ENCODE peak calls at places on chromosomes 5 and 9, in nine cellular contexts. One of them, this sample, is unnamed. For H3K4me1, the result is how much of the 10 kb centered on the place peaks cover.

GRCh38 chr9:5562806-5563416 is 52.6 kb downstream of the PDCD1LG2 start:
- DNase-seq in sigmoid colon: no peak
- DNase-seq in neuronal stem cell: no peak
- DNase-seq in psoas muscle: no peak
- DNase-seq in lower lobe of right lung: no peak
- DNase-seq in tibial artery: no peak
- DNase-seq in heart right ventricle: no peak
- DNase-seq in GM23338: no peak
- DNase-seq in neural progenitor cell: no peak
- DNase-seq in this sample: peak

GRCh38 chr5:172283020-172283861 is at the start of gene UBTD2:
- DNase-seq in sigmoid colon: peak
- DNase-seq in neuronal stem cell: peak
- DNase-seq in psoas muscle: peak
- DNase-seq in lower lobe of right lung: peak
- DNase-seq in tibial artery: peak
- DNase-seq in heart right ventricle: peak
- DNase-seq in GM23338: peak
- DNase-seq in neural progenitor cell: peak
- DNase-seq in this sample: peak

GRCh38 chr9:97803167-97804058 is 49.6 kb upstream of the FOXE1 start:
- DNase-seq in sigmoid colon: peak
- DNase-seq in neuronal stem cell: peak
- DNase-seq in psoas muscle: peak
- DNase-seq in lower lobe of right lung: peak
- DNase-seq in tibial artery: peak
- DNase-seq in heart right ventricle: peak
- DNase-seq in GM23338: peak
- DNase-seq in neural progenitor cell: peak
- DNase-seq in this sample: peak

GRCh38 chr9:88828492-88828974 is 162.7 kb upstream of the S1PR3 start:
- DNase-seq in sigmoid colon: no peak
- DNase-seq in neuronal stem cell: no peak
- DNase-seq in psoas muscle: no peak
- DNase-seq in lower lobe of right lung: no peak
- DNase-seq in tibial artery: no peak
- DNase-seq in heart right ventricle: no peak
- DNase-seq in GM23338: no peak
- DNase-seq in neural progenitor cell: no peak
- DNase-seq in this sample: peak

GRCh38 chr5:113693205-113693553 is 179.7 kb downstream of the YTHDC2 start:
- DNase-seq in sigmoid colon: no peak
- DNase-seq in neuronal stem cell: peak
- DNase-seq in psoas muscle: no peak
- DNase-seq in lower lobe of right lung: no peak
- DNase-seq in tibial artery: no peak
- DNase-seq in heart right ventricle: peak
- DNase-seq in GM23338: peak
- DNase-seq in neural progenitor cell: peak
- DNase-seq in this sample: no peak

GRCh38 chr5:108046955-108047670 is 334.8 kb downstream of the FBXL17 start:
- DNase-seq in sigmoid colon: no peak
- DNase-seq in neuronal stem cell: no peak
- DNase-seq in psoas muscle: no peak
- DNase-seq in lower lobe of right lung: no peak
- DNase-seq in tibial artery: no peak
- DNase-seq in heart right ventricle: no peak
- DNase-seq in GM23338: peak
- DNase-seq in neural progenitor cell: peak
- DNase-seq in this sample: no peak

GRCh38 chr5:132813599-132814440 is 718 bp downstream of the SOWAHA start:
- DNase-seq in sigmoid colon: peak
- DNase-seq in neuronal stem cell: no peak
- DNase-seq in psoas muscle: no peak
- DNase-seq in lower lobe of right lung: no peak
- DNase-seq in tibial artery: no peak
- DNase-seq in heart right ventricle: peak
- DNase-seq in GM23338: peak
- DNase-seq in neural progenitor cell: peak
- DNase-seq in this sample: no peak

GRCh38 chr5:5294429-5294828 is 128.0 kb upstream of the ICE1 start:
- DNase-seq in sigmoid colon: no peak
- DNase-seq in neuronal stem cell: no peak
- DNase-seq in psoas muscle: no peak
- DNase-seq in lower lobe of right lung: no peak
- DNase-seq in tibial artery: no peak
- DNase-seq in heart right ventricle: no peak
- DNase-seq in GM23338: no peak
- DNase-seq in neural progenitor cell: no peak
- DNase-seq in this sample: no peak

GRCh38 chr5:145988993-145989392 is 52.6 kb downstream of the SH3RF2 start:
- DNase-seq in sigmoid colon: no peak
- DNase-seq in neuronal stem cell: no peak
- DNase-seq in psoas muscle: no peak
- DNase-seq in lower lobe of right lung: no peak
- DNase-seq in tibial artery: no peak
- DNase-seq in heart right ventricle: no peak
- DNase-seq in GM23338: no peak
- DNase-seq in neural progenitor cell: no peak
- DNase-seq in this sample: no peak

GRCh38 chr5:145989428-145989827 is 53.0 kb downstream of the SH3RF2 start:
- DNase-seq in sigmoid colon: no peak
- DNase-seq in neuronal stem cell: no peak
- DNase-seq in psoas muscle: no peak
- DNase-seq in lower lobe of right lung: no peak
- DNase-seq in tibial artery: no peak
- DNase-seq in heart right ventricle: no peak
- DNase-seq in GM23338: no peak
- DNase-seq in neural progenitor cell: no peak
- DNase-seq in this sample: peak

GRCh38 chr5:145990077-145990653 is 53.8 kb downstream of the SH3RF2 start:
- DNase-seq in sigmoid colon: no peak
- DNase-seq in neuronal stem cell: no peak
- DNase-seq in psoas muscle: no peak
- DNase-seq in lower lobe of right lung: no peak
- DNase-seq in tibial artery: no peak
- DNase-seq in heart right ventricle: no peak
- DNase-seq in GM23338: no peak
- DNase-seq in neural progenitor cell: no peak
- DNase-seq in this sample: no peak

GRCh38 chr5:145987871-145988270 is 51.5 kb downstream of the SH3RF2 start:
- DNase-seq in sigmoid colon: no peak
- DNase-seq in neuronal stem cell: no peak
- DNase-seq in psoas muscle: no peak
- DNase-seq in lower lobe of right lung: no peak
- DNase-seq in tibial artery: no peak
- DNase-seq in heart right ventricle: no peak
- DNase-seq in GM23338: no peak
- DNase-seq in neural progenitor cell: no peak
- DNase-seq in this sample: no peak

GRCh38 chr5:145991044-145991575 is 54.7 kb downstream of the SH3RF2 start:
- DNase-seq in sigmoid colon: no peak
- DNase-seq in neuronal stem cell: no peak
- DNase-seq in psoas muscle: no peak
- DNase-seq in lower lobe of right lung: no peak
- DNase-seq in tibial artery: no peak
- DNase-seq in heart right ventricle: no peak
- DNase-seq in GM23338: no peak
- DNase-seq in neural progenitor cell: no peak
- DNase-seq in this sample: peak
- H3K27ac ChIP-seq in sigmoid colon: no peak
- H3K27ac ChIP-seq in neuronal stem cell: no peak
- H3K27ac ChIP-seq in psoas muscle: no peak
- H3K27ac ChIP-seq in lower lobe of right lung: no peak
- H3K27ac ChIP-seq in tibial artery: no peak
- H3K27ac ChIP-seq in heart right ventricle: no peak
- H3K27ac ChIP-seq in GM23338: no peak
- H3K27ac ChIP-seq in neural progenitor cell: no peak
- H3K27ac ChIP-seq in this sample: no peak

GRCh38 chr9:106888992-106889631 is 26.1 kb downstream of the ZNF462 start:
- DNase-seq in sigmoid colon: no peak
- DNase-seq in neuronal stem cell: no peak
- DNase-seq in psoas muscle: no peak
- DNase-seq in lower lobe of right lung: no peak
- DNase-seq in tibial artery: no peak
- DNase-seq in heart right ventricle: no peak
- DNase-seq in GM23338: peak
- DNase-seq in neural progenitor cell: no peak
- DNase-seq in this sample: no peak
- H3K4me1 ChIP-seq in sigmoid colon: half or more
- H3K4me1 ChIP-seq in neuronal stem cell: under half
- H3K4me1 ChIP-seq in psoas muscle: half or more
- H3K4me1 ChIP-seq in lower lobe of right lung: under half
- H3K4me1 ChIP-seq in tibial artery: under half
- H3K4me1 ChIP-seq in heart right ventricle: half or more
- H3K4me1 ChIP-seq in GM23338: half or more
- H3K4me1 ChIP-seq in neural progenitor cell: half or more
- H3K4me1 ChIP-seq in this sample: under half

GRCh38 chr5:3104446-3105047 is 353.1 kb upstream of the IRX2 start:
- DNase-seq in sigmoid colon: no peak
- DNase-seq in neuronal stem cell: peak
- DNase-seq in psoas muscle: no peak
- DNase-seq in lower lobe of right lung: no peak
- DNase-seq in tibial artery: no peak
- DNase-seq in heart right ventricle: no peak
- DNase-seq in GM23338: no peak
- DNase-seq in neural progenitor cell: peak
- DNase-seq in this sample: no peak

GRCh38 chr5:3103241-3103855 is 351.9 kb upstream of the IRX2 start:
- DNase-seq in sigmoid colon: no peak
- DNase-seq in neuronal stem cell: peak
- DNase-seq in psoas muscle: no peak
- DNase-seq in lower lobe of right lung: no peak
- DNase-seq in tibial artery: no peak
- DNase-seq in heart right ventricle: no peak
- DNase-seq in GM23338: no peak
- DNase-seq in neural progenitor cell: peak
- DNase-seq in this sample: no peak

GRCh38 chr5:3105581-3105980 is 354.1 kb upstream of the IRX2 start:
- DNase-seq in sigmoid colon: no peak
- DNase-seq in neuronal stem cell: no peak
- DNase-seq in psoas muscle: no peak
- DNase-seq in lower lobe of right lung: no peak
- DNase-seq in tibial artery: no peak
- DNase-seq in heart right ventricle: no peak
- DNase-seq in GM23338: no peak
- DNase-seq in neural progenitor cell: no peak
- DNase-seq in this sample: no peak

GRCh38 chr5:3107118-3107517 is 355.6 kb upstream of the IRX2 start:
- DNase-seq in sigmoid colon: no peak
- DNase-seq in neuronal stem cell: no peak
- DNase-seq in psoas muscle: no peak
- DNase-seq in lower lobe of right lung: no peak
- DNase-seq in tibial artery: no peak
- DNase-seq in heart right ventricle: no peak
- DNase-seq in GM23338: peak
- DNase-seq in neural progenitor cell: no peak
- DNase-seq in this sample: no peak

DNA sequence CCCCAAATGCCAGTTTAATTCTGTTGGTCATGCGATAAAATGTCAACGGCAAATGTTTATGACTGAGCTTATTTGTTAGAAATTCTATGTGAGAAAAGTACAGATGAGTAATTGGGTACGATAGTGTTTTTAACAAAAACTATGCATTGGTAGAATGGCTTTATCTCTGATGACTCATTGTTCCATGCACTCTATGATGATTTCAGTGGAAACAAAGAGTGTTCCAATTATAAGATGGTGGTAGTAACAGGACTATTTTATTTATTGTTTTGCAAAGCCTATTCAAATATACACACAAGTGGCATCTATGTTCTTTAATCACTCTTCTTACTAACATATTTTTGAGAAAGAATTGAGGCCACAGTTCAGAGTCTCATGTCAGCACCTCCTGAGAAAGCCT is 353.7 kb upstream of the IRX2 start:
- DNase-seq in sigmoid colon: no peak
- DNase-seq in neuronal stem cell: no peak
- DNase-seq in psoas muscle: no peak
- DNase-seq in lower lobe of right lung: no peak
- DNase-seq in tibial artery: no peak
- DNase-seq in heart right ventricle: no peak
- DNase-seq in GM23338: no peak
- DNase-seq in neural progenitor cell: no peak
- DNase-seq in this sample: peak
- H3K27ac ChIP-seq in sigmoid colon: no peak
- H3K27ac ChIP-seq in neuronal stem cell: no peak
- H3K27ac ChIP-seq in psoas muscle: no peak
- H3K27ac ChIP-seq in lower lobe of right lung: no peak
- H3K27ac ChIP-seq in tibial artery: no peak
- H3K27ac ChIP-seq in heart right ventricle: no peak
- H3K27ac ChIP-seq in GM23338: no peak
- H3K27ac ChIP-seq in neural progenitor cell: no peak
- H3K27ac ChIP-seq in this sample: no peak

GRCh38 chr5:56130664-56131063 is 102.5 kb downstream of the ANKRD55 start:
- DNase-seq in sigmoid colon: no peak
- DNase-seq in neuronal stem cell: no peak
- DNase-seq in psoas muscle: no peak
- DNase-seq in lower lobe of right lung: no peak
- DNase-seq in tibial artery: no peak
- DNase-seq in heart right ventricle: no peak
- DNase-seq in GM23338: no peak
- DNase-seq in neural progenitor cell: no peak
- DNase-seq in this sample: no peak

GRCh38 chr5:56126487-56127179 is 106.5 kb downstream of the ANKRD55 start:
- DNase-seq in sigmoid colon: no peak
- DNase-seq in neuronal stem cell: no peak
- DNase-seq in psoas muscle: no peak
- DNase-seq in lower lobe of right lung: no peak
- DNase-seq in tibial artery: no peak
- DNase-seq in heart right ventricle: no peak
- DNase-seq in GM23338: no peak
- DNase-seq in neural progenitor cell: no peak
- DNase-seq in this sample: peak

GRCh38 chr5:56129288-56129687 is 103.8 kb downstream of the ANKRD55 start:
- DNase-seq in sigmoid colon: no peak
- DNase-seq in neuronal stem cell: no peak
- DNase-seq in psoas muscle: no peak
- DNase-seq in lower lobe of right lung: no peak
- DNase-seq in tibial artery: no peak
- DNase-seq in heart right ventricle: no peak
- DNase-seq in GM23338: no peak
- DNase-seq in neural progenitor cell: no peak
- DNase-seq in this sample: no peak

GRCh38 chr5:56124885-56125250 is 108.3 kb downstream of the ANKRD55 start:
- DNase-seq in sigmoid colon: no peak
- DNase-seq in neuronal stem cell: no peak
- DNase-seq in psoas muscle: no peak
- DNase-seq in lower lobe of right lung: no peak
- DNase-seq in tibial artery: no peak
- DNase-seq in heart right ventricle: no peak
- DNase-seq in GM23338: no peak
- DNase-seq in neural progenitor cell: no peak
- DNase-seq in this sample: no peak

DNA sequence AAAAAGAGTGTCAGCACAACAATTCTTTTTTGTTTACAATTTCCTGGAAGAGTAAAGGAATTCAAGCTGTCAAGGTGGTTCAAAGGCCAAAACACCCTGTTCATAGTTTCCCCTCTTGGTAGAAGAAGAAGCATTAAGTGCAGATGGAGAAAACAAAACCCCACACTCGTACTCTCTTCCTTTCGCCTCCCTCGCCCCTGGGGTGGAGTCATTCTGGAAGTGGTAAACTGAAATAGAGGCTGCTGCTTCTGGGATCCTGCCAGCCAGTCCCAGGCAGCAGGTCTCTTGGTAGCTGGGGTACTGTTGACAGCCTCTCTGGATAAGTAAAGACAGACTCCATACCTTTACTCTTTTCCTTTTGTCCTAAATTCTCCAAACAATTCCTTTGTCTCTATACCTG is 105.0 kb downstream of the ANKRD55 start:
- DNase-seq in sigmoid colon: no peak
- DNase-seq in neuronal stem cell: no peak
- DNase-seq in psoas muscle: no peak
- DNase-seq in lower lobe of right lung: no peak
- DNase-seq in tibial artery: no peak
- DNase-seq in heart right ventricle: no peak
- DNase-seq in GM23338: no peak
- DNase-seq in neural progenitor cell: no peak
- DNase-seq in this sample: no peak
- H3K4me1 ChIP-seq in sigmoid colon: under half
- H3K4me1 ChIP-seq in neuronal stem cell: under half
- H3K4me1 ChIP-seq in psoas muscle: under half
- H3K4me1 ChIP-seq in lower lobe of right lung: under half
- H3K4me1 ChIP-seq in tibial artery: under half
- H3K4me1 ChIP-seq in heart right ventricle: under half
- H3K4me1 ChIP-seq in GM23338: under half
- H3K4me1 ChIP-seq in neural progenitor cell: under half
- H3K4me1 ChIP-seq in this sample: under half

This sample was measured in fibroblast of lung.